ENCODE peak calls at places on chromosomes 3 and 15, in nine cellular contexts. X, N, U, Q, L, C, O, G and B are unnamed samples.

GRCh38 chr15:73389971-73390544 is 21.3 kb upstream of the HCN4 start:
- DNase-seq in X (no peak), N (no peak), U (peak; percentile 17), Q (no peak), L (no peak), C (peak; percentile 9), O (no peak), G (no peak), B (peak; percentile 63)

GRCh38 chr3:17136251-17136721 is 251.5 kb downstream of the PLCL2 start:
- DNase-seq in X (peak; percentile 21), N (peak; percentile 52), U (no peak), Q (no peak), L (peak; percentile 63), C (no peak), O (no peak), G (peak; percentile 22), B (no peak)

GRCh38 chr15:69718916-69719315 is 266.3 kb downstream of the RPLP1 start:
- DNase-seq in X (no peak), N (no peak), U (no peak), Q (peak; percentile 42), L (no peak), C (no peak), O (peak; percentile 80), G (no peak), B (no peak)

GRCh38 chr3:169964176-169964575 is 2.4 kb upstream of the SEC62 start:
- DNase-seq in X (no peak), N (no peak), U (peak; percentile 56), Q (no peak), L (no peak), C (no peak), O (no peak), G (no peak), B (peak; percentile 8)

GRCh38 chr15:77409259-77410156 is 10.4 kb downstream of the PEAK1 start:
- DNase-seq in X (no peak), N (no peak), U (no peak), Q (peak; percentile 53), L (no peak), C (no peak), O (no peak), G (no peak), B (no peak)

GRCh38 chr15:89395461-89395875 is 60.8 kb upstream of the POLG start:
- DNase-seq in X (no peak), N (no peak), U (no peak), Q (no peak), L (no peak), C (no peak), O (peak; percentile 22), G (no peak), B (no peak)

GRCh38 chr15:82177291-82178010 is 85.1 kb downstream of the EFL1 start:
- DNase-seq in X (no peak), N (no peak), U (peak; percentile 62), Q (no peak), L (no peak), C (no peak), O (no peak), G (no peak), B (peak; percentile 82)

GRCh38 chr15:74262635-74263034 is 26.5 kb downstream of the CCDC33 start:
- DNase-seq in X (no peak), N (no peak), U (no peak), Q (no peak), L (no peak), C (no peak), O (no peak), G (no peak), B (no peak)

GRCh38 chr15:74238984-74239645 is 3.0 kb downstream of the CCDC33 start:
- DNase-seq in X (no peak), N (no peak), U (no peak), Q (no peak), L (no peak), C (no peak), O (no peak), G (no peak), B (no peak)

GRCh38 chr3:149547954-149548728 is 73.6 kb downstream of the TM4SF4 start:
- DNase-seq in X (no peak), N (no peak), U (peak; percentile 90), Q (no peak), L (peak; percentile 67), C (no peak), O (no peak), G (no peak), B (peak; percentile 88)

GRCh38 chr3:65953301-65953812 is 85.4 kb downstream of the MAGI1 start:
- DNase-seq in X (peak; percentile 23), N (peak; percentile 81), U (no peak), Q (no peak), L (no peak), C (no peak), O (no peak), G (peak; percentile 93), B (no peak)

GRCh38 chr15:81152339-81152738 is 18.3 kb downstream of the CFAP161 start:
- DNase-seq in X (no peak), N (no peak), U (no peak), Q (no peak), L (no peak), C (no peak), O (no peak), G (no peak), B (no peak)

GRCh38 chr15:56805466-56806146 is 72.3 kb upstream of the ZNF280D start:
- DNase-seq in X (no peak), N (no peak), U (peak; percentile 87), Q (no peak), L (no peak), C (peak; percentile 81), O (no peak), G (no peak), B (peak; percentile 90)

GRCh38 chr3:8490079-8490552 is 11.5 kb upstream of the LMCD1 start:
- DNase-seq in X (no peak), N (no peak), U (peak; percentile 98), Q (no peak), L (no peak), C (no peak), O (no peak), G (no peak), B (peak; percentile 100)

GRCh38 chr3:41749988-41750387 is 211.9 kb downstream of the ULK4 start:
- DNase-seq in X (no peak), N (no peak), U (no peak), Q (no peak), L (no peak), C (no peak), O (no peak), G (no peak), B (no peak)

GRCh38 chr15:48861813-48862431 is 16.0 kb upstream of the EID1 start:
- DNase-seq in X (peak; percentile 79), N (peak; percentile 70), U (peak; percentile 82), Q (peak; percentile 77), L (no peak), C (no peak), O (no peak), G (no peak), B (peak; percentile 85)

GRCh38 chr3:159830523-159831151 is 158.0 kb upstream of the IL12A start:
- DNase-seq in X (no peak), N (no peak), U (peak; percentile 52), Q (no peak), L (no peak), C (no peak), O (no peak), G (no peak), B (peak; percentile 64)

GRCh38 chr15:39828374-39828931 is 45.8 kb upstream of the FSIP1 start:
- DNase-seq in X (peak; percentile 54), N (peak; percentile 77), U (peak; percentile 60), Q (no peak), L (peak; percentile 48), C (peak; percentile 74), O (no peak), G (peak; percentile 32), B (peak; percentile 87)

GRCh38 chr15:73318463-73319351 is 50.1 kb downstream of the HCN4 start:
- DNase-seq in X (peak; percentile 81), N (peak; percentile 66), U (no peak), Q (peak; percentile 21), L (peak; percentile 30), C (peak; percentile 65), O (peak; percentile 67), G (peak; percentile 13), B (peak; percentile 4)

GRCh38 chr3:9214599-9214998 is 34.8 kb downstream of the SRGAP3 start:
- DNase-seq in X (no peak), N (no peak), U (peak; percentile 39), Q (no peak), L (no peak), C (no peak), O (no peak), G (no peak), B (peak; percentile 75)

GRCh38 chr3:184712248-184712559 is 340 bp upstream of the MAGEF1 start:
- DNase-seq in X (no peak), N (no peak), U (no peak), Q (no peak), L (no peak), C (no peak), O (no peak), G (no peak), B (peak; percentile 57)
- TF ChIP-seq CTCF in X (no peak), N (no peak), U (no peak), Q (no peak), L (no peak), C (no peak), O (no peak), G (no peak), B (no peak)

GRCh38 chr15:76342382-76343201 is 6.0 kb downstream of the ISL2 start:
- DNase-seq in X (peak; percentile 69), N (peak; percentile 19), U (no peak), Q (no peak), L (no peak), C (no peak), O (peak; percentile 74), G (peak; percentile 75), B (no peak)
- H3K4me3 ChIP-seq in X (peak overlapping the region; percentile 14), N (peak overlapping the region; percentile 3), U (no peak overlapping the region), Q (no peak overlapping the region), L (no peak overlapping the region), C (no peak overlapping the region), O (peak overlapping the region; percentile 5), G (no peak overlapping the region), B (no peak overlapping the region)

GRCh38 chr15:52784799-52785671 is 5.1 kb downstream of the ONECUT1 start:
- DNase-seq in X (peak; percentile 69), N (no peak), U (no peak), Q (no peak), L (no peak), C (no peak), O (no peak), G (peak; percentile 94), B (no peak)
- TF ChIP-seq CTCF in X (no peak), N (no peak), U (no peak), Q (no peak), L (no peak), C (no peak), O (no peak), G (no peak), B (no peak)

DNA sequence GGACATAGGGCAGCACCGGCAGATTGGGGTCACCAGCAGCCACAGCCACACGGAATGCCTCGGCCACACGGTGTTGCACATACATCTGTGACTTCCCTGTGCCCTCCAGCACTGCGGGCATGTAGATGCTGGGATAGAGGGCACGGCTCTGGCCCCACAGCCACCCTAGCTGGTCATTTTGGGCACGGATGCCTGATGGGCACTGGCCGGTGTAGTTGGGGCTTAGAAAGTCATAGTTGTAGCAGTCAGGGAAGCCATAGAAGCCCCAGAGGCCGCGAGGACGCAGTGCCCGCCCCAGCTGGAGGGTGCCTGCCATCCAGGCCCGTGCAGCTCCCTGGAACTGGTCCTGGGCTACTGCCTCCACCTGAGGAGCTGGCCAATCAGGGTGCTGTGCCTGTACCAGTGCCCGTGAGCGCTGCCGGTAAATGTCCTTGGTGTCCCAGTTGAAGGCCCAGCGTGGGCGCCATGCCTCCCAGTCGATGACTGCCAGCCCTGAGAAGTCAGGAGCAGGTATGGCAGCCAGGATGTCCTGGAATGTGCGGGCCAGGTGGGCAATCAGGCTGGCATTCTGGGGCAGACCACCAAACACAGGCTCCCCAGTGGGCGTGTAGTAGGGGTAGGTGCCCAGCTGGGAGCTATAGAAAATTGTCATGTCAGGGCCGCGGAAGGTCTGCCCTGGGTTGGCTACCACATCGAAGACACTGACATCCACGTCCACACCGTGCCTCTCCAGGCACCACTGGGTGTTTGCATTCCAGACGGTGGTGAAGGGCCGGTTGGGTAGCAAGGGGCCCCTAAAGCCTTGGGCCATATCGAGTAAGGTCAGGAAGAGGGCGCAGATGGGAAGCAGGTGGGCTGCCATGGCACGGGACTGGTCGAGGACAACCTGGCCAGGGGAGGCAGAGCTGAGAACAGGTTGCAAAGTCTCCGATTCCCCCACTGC is 1.0 kb downstream of the HYAL1 start:
- DNase-seq in X (peak; percentile 1), N (no peak), U (no peak), Q (no peak), L (no peak), C (no peak), O (peak; percentile 79), G (no peak), B (no peak)
- H3K4me3 ChIP-seq in X (no peak overlapping the region), N (no peak overlapping the region), U (no peak overlapping the region), Q (no peak overlapping the region), L (no peak overlapping the region), C (no peak overlapping the region), O (peak overlapping the region; percentile 26), G (no peak overlapping the region), B (no peak overlapping the region)